ENCODE peak calls at places on chromosome 14, in eight cellular contexts. T is AG09309; P is stimulated activated effector memory CD8-positive, alpha-beta T cell treated with anti-CD3 and anti-CD28 coated beads, Interleukin-12 subunit alpha, Interleukin-12 subunit beta, amount 100 ng/mL, for 72 hours; X is stimulated activated CD4-positive, alpha-beta T cell treated with anti-CD3 and anti-CD28 coated beads, TNF-alpha, amount 100 ng/mL, for 48 hours; G is mesendoderm; K is HFFc6; S is chondrocyte; Q is endothelial cell. D is an unnamed sample.

GRCh38 chr14:63563370-63564026 is 20.3 kb upstream of the PPP2R5E start:
- DNase-seq in Q (no peak), K (peak; percentile 93), G (peak; percentile 79), S (no peak), X (no peak), T (no peak), P (no peak), D (no peak)

GRCh38 chr14:99891900-99892299 is 98.7 kb downstream of the EML1 start:
- DNase-seq in T (no peak), P (no peak), K (no peak), G (no peak), Q (no peak), X (no peak), S (no peak), D (no peak)

GRCh38 chr14:71688576-71688975 is 243.7 kb upstream of the RGS6 start:
- DNase-seq in K (no peak), T (no peak), G (no peak), Q (no peak), X (no peak), P (no peak), S (no peak), D (no peak)

GRCh38 chr14:92560106-92560865 is 46.7 kb downstream of the RIN3 start:
- DNase-seq in T (no peak), S (no peak), K (no peak), Q (no peak), P (no peak), X (no peak), G (no peak), D (no peak)

GRCh38 chr14:37195327-37195726 is 2.4 kb upstream of the MIPOL1 start:
- DNase-seq in S (no peak), K (peak; percentile 80), Q (no peak), X (no peak), P (no peak), G (no peak), T (no peak), D (no peak)

GRCh38 chr14:106622200-106622745 is 1095.9 kb downstream of the TMEM121 start:
- DNase-seq in K (no peak), X (no peak), P (no peak), S (no peak), T (no peak), G (no peak), Q (no peak), D (peak; percentile 7)

GRCh38 chr14:52835122-52835903 is 43.9 kb upstream of the GNPNAT1 start:
- DNase-seq in Q (no peak), G (peak; percentile 97), S (peak; percentile 87), K (peak; percentile 72), X (no peak), P (no peak), T (no peak), D (no peak)

GRCh38 chr14:22475381-22475780 is 113.6 kb downstream of the DAD1 start:
- DNase-seq in G (no peak), S (no peak), Q (no peak), X (no peak), P (no peak), T (no peak), K (no peak), D (no peak)

GRCh38 chr14:73725116-73726024 is 11.2 kb upstream of the PNMA1 start:
- DNase-seq in P (no peak), X (no peak), T (no peak), S (no peak), G (peak; percentile 64), Q (no peak), K (no peak), D (no peak)

GRCh38 chr14:56814468-56815074 is 4.3 kb upstream of the OTX2 start:
- DNase-seq in T (no peak), X (no peak), Q (no peak), P (no peak), K (no peak), S (no peak), G (peak; percentile 67), D (no peak)

D was measured in transverse colon.